ENCODE peak calls at places on chromosomes 6 and 20, in five cellular contexts. E is K562, A is H1, X is HCT116, H is SK-N-SH. T is an unnamed sample.
A peak's percentile ranks its signal among the peaks of the same experiment; 100 is the strongest.

GRCh38 chr6:79610301-79611009 is 20.7 kb upstream of the SH3BGRL2 start:
- DNase-seq in E (peak; percentile 21), H (peak; percentile 42), A (no peak), X (no peak), T (peak; percentile 89)

GRCh38 chr6:106325336-106326178 is at the start of gene ATG5:
- DNase-seq in E (peak; percentile 98), A (peak; percentile 100), H (peak; percentile 98), X (peak; percentile 98), T (peak; percentile 98)

GRCh38 chr6:47112311-47112710 is 70.2 kb upstream of the ADGRF1 start:
- DNase-seq in H (no peak), X (no peak), A (no peak), E (no peak), T (no peak)

GRCh38 chr20:1741309-1742048 is 83.9 kb upstream of the SIRPG start:
- DNase-seq in A (no peak), X (no peak), H (no peak), E (no peak), T (no peak)

GRCh38 chr6:161489626-161490306 is 215.9 kb upstream of the AGPAT4 start:
- DNase-seq in H (no peak), X (no peak), A (no peak), E (no peak), T (no peak)

GRCh38 chr6:151310852-151311767 is 71.3 kb downstream of the AKAP12 start:
- DNase-seq in A (no peak), E (peak; percentile 45), H (peak; percentile 74), X (no peak), T (no peak)

GRCh38 chr6:15148356-15149058 is 97.4 kb upstream of the JARID2 start:
- DNase-seq in E (no peak), H (no peak), A (no peak), X (no peak), T (no peak)

GRCh38 chr6:105748737-105749161 is 337.4 kb upstream of the PRDM1 start:
- DNase-seq in H (no peak), X (no peak), E (no peak), A (no peak), T (no peak)

GRCh38 chr6:168581236-168581635 is 140.3 kb downstream of the SMOC2 start:
- DNase-seq in H (no peak), X (no peak), E (no peak), A (peak; percentile 36), T (no peak)

GRCh38 chr6:139964737-139965136 is 590.3 kb upstream of the CITED2 start:
- DNase-seq in A (no peak), E (no peak), H (no peak), X (no peak), T (no peak)

GRCh38 chr6:97726378-97726777 is 443.4 kb upstream of the MMS22L start:
- DNase-seq in A (no peak), H (peak; percentile 12), X (no peak), E (no peak), T (no peak)

GRCh38 chr20:58028123-58028522 is 200.3 kb downstream of the ANKRD60 start:
- DNase-seq in A (peak; percentile 76), X (no peak), E (no peak), H (no peak), T (no peak)

GRCh38 chr6:74785236-74785635 is 420.6 kb downstream of the COL12A1 start:
- DNase-seq in X (no peak), H (no peak), E (no peak), A (no peak), T (no peak)

GRCh38 chr6:2744206-2744771 is 6.4 kb downstream of the MYLK4 start:
- DNase-seq in E (no peak), A (no peak), X (no peak), H (peak; percentile 31), T (no peak)

GRCh38 chr6:156980515-156980914 is 203.3 kb downstream of the ARID1B start:
- DNase-seq in H (peak; percentile 49), A (no peak), E (no peak), X (no peak), T (no peak)

GRCh38 chr6:123661105-123661891 is 24.5 kb upstream of the TRDN start:
- DNase-seq in A (no peak), H (no peak), X (no peak), E (no peak), T (no peak)

GRCh38 chr6:27814665-27815424 is 97.4 kb downstream of the OR2B2 start:
- DNase-seq in X (peak; percentile 93), E (no peak), H (peak; percentile 75), A (peak; percentile 71), T (peak; percentile 98)

GRCh38 chr6:53294095-53294494 is 54.7 kb downstream of the ELOVL5 start:
- DNase-seq in A (peak; percentile 64), X (peak; percentile 4), E (no peak), H (peak; percentile 60), T (no peak)

GRCh38 chr6:551405-551804 is 105.5 kb downstream of the HUS1B start:
- DNase-seq in E (peak; percentile 60), H (peak; percentile 29), X (no peak), A (peak; percentile 61), T (no peak)

GRCh38 chr20:25573288-25574251 is 11.8 kb downstream of the NINL start:
- DNase-seq in E (no peak), H (no peak), X (no peak), A (no peak), T (no peak)

DNA sequence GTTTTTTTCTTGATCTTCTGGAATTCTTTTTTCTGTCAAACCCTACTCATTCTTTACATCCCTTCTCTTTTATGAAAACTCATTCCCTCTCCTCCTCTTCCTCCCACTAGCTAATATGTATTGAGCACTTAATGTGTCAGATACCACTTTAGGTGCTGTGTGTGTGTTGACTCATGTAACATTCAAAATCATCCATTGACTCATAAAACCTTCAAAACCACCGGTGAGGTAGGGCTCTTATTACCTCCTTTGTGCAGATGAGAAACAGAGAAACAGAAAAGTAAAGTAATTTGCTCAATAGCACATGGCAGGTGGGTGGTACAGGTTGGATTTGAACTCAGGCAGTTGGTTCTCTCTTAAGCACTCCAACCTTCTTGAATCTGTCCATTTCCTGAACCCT is 136.3 kb upstream of the NEDD9 start:
- DNase-seq in H (no peak), E (no peak), X (no peak), A (no peak), T (no peak)
- TF ChIP-seq JUND in H (no peak), E (no peak), X (no peak), A (no peak), T (no peak)

GRCh38 chr6:34468378-34468892 is 2.6 kb downstream of the PACSIN1 start:
- DNase-seq in E (no peak), A (no peak), H (no peak), X (no peak), T (no peak)

GRCh38 chr6:34466242-34467185 is 638 bp downstream of the PACSIN1 start:
- DNase-seq in X (no peak), E (no peak), H (no peak), A (peak; percentile 59), T (no peak)

GRCh38 chr6:34463849-34464248 is 2.0 kb upstream of the PACSIN1 start:
- DNase-seq in E (no peak), A (no peak), X (no peak), H (no peak), T (no peak)

GRCh38 chr6:34463299-34463698 is 2.6 kb upstream of the PACSIN1 start:
- DNase-seq in H (no peak), X (no peak), E (no peak), A (no peak), T (no peak)

DNA sequence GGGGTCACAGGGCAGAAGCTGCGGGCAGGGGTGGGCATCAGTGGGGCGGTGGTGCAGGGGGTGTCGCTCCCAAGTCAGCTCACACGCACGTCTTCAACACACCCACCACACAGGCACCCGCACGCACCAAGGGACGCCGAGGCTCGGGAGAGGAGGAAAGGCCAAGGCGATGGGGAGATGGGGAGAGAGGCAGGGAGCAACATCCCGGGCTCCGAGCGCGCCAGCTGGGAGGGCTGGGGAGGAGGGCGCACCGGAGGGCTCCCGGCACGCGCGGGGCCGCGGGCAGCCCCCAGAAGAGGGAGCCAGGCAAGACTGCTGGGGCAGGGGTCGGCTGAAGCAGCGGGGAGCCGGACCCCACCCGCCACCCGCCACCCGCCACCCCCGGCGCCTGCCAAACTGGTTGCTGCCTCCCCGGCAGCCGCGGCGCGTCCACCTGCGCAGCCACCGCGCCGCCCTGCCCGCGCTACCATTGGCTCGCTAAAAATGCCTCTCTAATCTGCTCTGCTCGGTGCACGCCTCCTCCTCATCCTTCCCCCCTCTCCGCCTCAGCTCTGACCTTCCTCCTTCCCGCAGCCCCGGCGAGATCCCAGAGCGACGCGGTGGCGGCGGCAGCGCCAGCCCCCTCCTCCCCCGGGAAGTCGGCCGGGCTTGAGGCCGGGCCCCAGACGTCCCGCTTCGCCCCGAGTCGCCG is at the start of gene PACSIN1:
- DNase-seq in E (peak; percentile 85), A (peak; percentile 77), H (peak; percentile 77), X (no peak), T (peak; percentile 97)
- TF ChIP-seq JUND in E (no peak), A (no peak), H (no peak), X (no peak), T (no peak)

GRCh38 chr20:62367483-62368302 is 581 bp upstream of the LAMA5 start:
- DNase-seq in X (no peak), A (peak; percentile 83), E (no peak), H (peak; percentile 68), T (peak; percentile 75)
- TF ChIP-seq JUND in X (no peak), A (no peak), E (no peak), H (no peak), T (no peak)

GRCh38 chr6:130743175-130743574 is 84.0 kb upstream of the SMLR1 start:
- DNase-seq in H (no peak), A (no peak), E (no peak), X (no peak), T (no peak)
- TF ChIP-seq JUND in H (no peak), A (peak; percentile 92), E (no peak), X (no peak), T (no peak)

GRCh38 chr6:38796006-38796405 is 80.9 kb downstream of the DNAH8 start:
- DNase-seq in E (no peak), X (no peak), H (no peak), A (no peak), T (no peak)

GRCh38 chr6:38797391-38797790 is 82.3 kb downstream of the DNAH8 start:
- DNase-seq in A (no peak), E (no peak), H (no peak), X (no peak), T (peak; percentile 76)

GRCh38 chr6:38794682-38795081 is 79.6 kb downstream of the DNAH8 start:
- DNase-seq in E (no peak), H (no peak), X (no peak), A (no peak), T (no peak)

GRCh38 chr6:38799529-38800184 is 84.5 kb downstream of the DNAH8 start:
- DNase-seq in H (no peak), E (no peak), X (no peak), A (no peak), T (no peak)

GRCh38 chr6:38796850-38797249 is 81.7 kb downstream of the DNAH8 start:
- DNase-seq in X (no peak), H (no peak), E (no peak), A (no peak), T (no peak)
- TF ChIP-seq JUND in X (no peak), H (no peak), E (no peak), A (no peak), T (no peak)

GRCh38 chr6:26159417-26160273 is 72.4 kb downstream of the HFE start:
- DNase-seq in X (no peak), A (no peak), H (no peak), E (no peak), T (peak; percentile 37)
- TF ChIP-seq JUND in X (no peak), A (no peak), H (no peak), E (no peak), T (no peak)

GRCh38 chr6:16770701-16771569 is 9.7 kb upstream of the ATXN1 start:
- DNase-seq in E (peak; percentile 87), A (peak; percentile 82), X (peak; percentile 68), H (peak; percentile 74), T (peak; percentile 76)
- TF ChIP-seq JUND in E (peak; percentile 29), A (no peak), X (no peak), H (no peak), T (no peak)

T was measured in T47D.